ENCODE peak calls at places on chromosomes 2 and 18, in six cellular contexts. One of them, this sample, is unnamed.

GRCh38 chr2:25473758-25474335 is 132.1 kb upstream of the DNMT3A start:
- DNase-seq in WTC11: no peak
- DNase-seq in brain microvascular endothelial cell: no peak
- DNase-seq in B cell: no peak
- DNase-seq in type B pancreatic cell: no peak
- DNase-seq in HCT116: no peak
- DNase-seq in this sample: no peak

GRCh38 chr2:40049782-40050181 is 270.7 kb upstream of the THUMPD2 start:
- DNase-seq in WTC11: no peak
- DNase-seq in brain microvascular endothelial cell: no peak
- DNase-seq in B cell: no peak
- DNase-seq in type B pancreatic cell: no peak
- DNase-seq in HCT116: no peak
- DNase-seq in this sample: no peak

GRCh38 chr2:142867161-142867560 is 10.3 kb upstream of the KYNU start:
- DNase-seq in WTC11: no peak
- DNase-seq in brain microvascular endothelial cell: no peak
- DNase-seq in B cell: no peak
- DNase-seq in type B pancreatic cell: no peak
- DNase-seq in HCT116: no peak
- DNase-seq in this sample: no peak

GRCh38 chr2:82913566-82913965 is 1545.5 kb downstream of the SUCLG1 start:
- DNase-seq in WTC11: no peak
- DNase-seq in brain microvascular endothelial cell: no peak
- DNase-seq in B cell: no peak
- DNase-seq in type B pancreatic cell: no peak
- DNase-seq in HCT116: no peak
- DNase-seq in this sample: no peak

GRCh38 chr2:37364351-37364750 is 19.9 kb downstream of the QPCT start:
- DNase-seq in WTC11: no peak
- DNase-seq in brain microvascular endothelial cell: no peak
- DNase-seq in B cell: no peak
- DNase-seq in type B pancreatic cell: no peak
- DNase-seq in HCT116: no peak
- DNase-seq in this sample: no peak

GRCh38 chr18:11470941-11471340 is 138.5 kb upstream of the SLC35G4 start:
- DNase-seq in WTC11: no peak
- DNase-seq in brain microvascular endothelial cell: no peak
- DNase-seq in B cell: no peak
- DNase-seq in type B pancreatic cell: no peak
- DNase-seq in HCT116: no peak
- DNase-seq in this sample: no peak

GRCh38 chr18:49884959-49885358 is 71.6 kb upstream of the ACAA2 start:
- DNase-seq in WTC11: no peak
- DNase-seq in brain microvascular endothelial cell: no peak
- DNase-seq in B cell: no peak
- DNase-seq in type B pancreatic cell: no peak
- DNase-seq in HCT116: no peak
- DNase-seq in this sample: no peak

GRCh38 chr2:173441222-173441621 is 86.5 kb downstream of the CDCA7 start:
- DNase-seq in WTC11: no peak
- DNase-seq in brain microvascular endothelial cell: peak; percentile 3
- DNase-seq in B cell: no peak
- DNase-seq in type B pancreatic cell: no peak
- DNase-seq in HCT116: no peak
- DNase-seq in this sample: no peak

GRCh38 chr2:3728104-3729054 is 25.0 kb downstream of the DCDC2C start:
- DNase-seq in WTC11: no peak
- DNase-seq in brain microvascular endothelial cell: peak; percentile 32
- DNase-seq in B cell: no peak
- DNase-seq in type B pancreatic cell: no peak
- DNase-seq in HCT116: peak; percentile 33
- DNase-seq in this sample: peak; percentile 62

GRCh38 chr2:30527859-30528258 is 80.8 kb downstream of the LCLAT1 start:
- DNase-seq in WTC11: no peak
- DNase-seq in brain microvascular endothelial cell: no peak
- DNase-seq in B cell: no peak
- DNase-seq in type B pancreatic cell: no peak
- DNase-seq in HCT116: no peak
- DNase-seq in this sample: no peak

GRCh38 chr2:181779288-181779871 is 99.1 kb upstream of the NEUROD1 start:
- DNase-seq in WTC11: no peak
- DNase-seq in brain microvascular endothelial cell: no peak
- DNase-seq in B cell: no peak
- DNase-seq in type B pancreatic cell: no peak
- DNase-seq in HCT116: no peak
- DNase-seq in this sample: no peak

GRCh38 chr18:22539045-22539444 is 121.3 kb upstream of the CTAGE1 start:
- DNase-seq in WTC11: no peak
- DNase-seq in brain microvascular endothelial cell: no peak
- DNase-seq in B cell: no peak
- DNase-seq in type B pancreatic cell: no peak
- DNase-seq in HCT116: no peak
- DNase-seq in this sample: no peak

GRCh38 chr2:218395456-218395825 is 4.2 kb upstream of the CTDSP1 start:
- DNase-seq in WTC11: no peak
- DNase-seq in brain microvascular endothelial cell: no peak
- DNase-seq in B cell: no peak
- DNase-seq in type B pancreatic cell: no peak
- DNase-seq in HCT116: peak; percentile 28
- DNase-seq in this sample: no peak

GRCh38 chr2:27712547-27712946 is 48.9 kb downstream of the SLC4A1AP start:
- DNase-seq in WTC11: no peak
- DNase-seq in brain microvascular endothelial cell: no peak
- DNase-seq in B cell: no peak
- DNase-seq in type B pancreatic cell: no peak
- DNase-seq in HCT116: no peak
- DNase-seq in this sample: no peak

GRCh38 chr2:38074775-38075435 is 1.0 kb downstream of the CYP1B1 start:
- DNase-seq in WTC11: peak; percentile 55
- DNase-seq in brain microvascular endothelial cell: no peak
- DNase-seq in B cell: peak; percentile 28
- DNase-seq in type B pancreatic cell: peak; percentile 76
- DNase-seq in HCT116: no peak
- DNase-seq in this sample: peak; percentile 39

GRCh38 chr2:96485751-96486643 is 19.2 kb downstream of the NEURL3 start:
- DNase-seq in WTC11: peak; percentile 47
- DNase-seq in brain microvascular endothelial cell: peak; percentile 81
- DNase-seq in B cell: peak; percentile 71
- DNase-seq in type B pancreatic cell: no peak
- DNase-seq in HCT116: no peak
- DNase-seq in this sample: peak; percentile 85

GRCh38 chr2:157894694-157895450 is 18.7 kb upstream of the ACVR1 start:
- DNase-seq in WTC11: no peak
- DNase-seq in brain microvascular endothelial cell: peak; percentile 20
- DNase-seq in B cell: no peak
- DNase-seq in type B pancreatic cell: no peak
- DNase-seq in HCT116: no peak
- DNase-seq in this sample: no peak

GRCh38 chr18:63697261-63697660 is 5.5 kb upstream of the SERPINB11 start:
- DNase-seq in WTC11: no peak
- DNase-seq in brain microvascular endothelial cell: no peak
- DNase-seq in B cell: no peak
- DNase-seq in type B pancreatic cell: no peak
- DNase-seq in HCT116: no peak
- DNase-seq in this sample: no peak

GRCh38 chr18:79789901-79790885 is 7.5 kb upstream of the KCNG2 start:
- DNase-seq in WTC11: no peak
- DNase-seq in brain microvascular endothelial cell: no peak
- DNase-seq in B cell: no peak
- DNase-seq in type B pancreatic cell: peak; percentile 70
- DNase-seq in HCT116: no peak
- DNase-seq in this sample: no peak

GRCh38 chr18:10318686-10318960 is 135.8 kb upstream of the APCDD1 start:
- DNase-seq in WTC11: no peak
- DNase-seq in brain microvascular endothelial cell: no peak
- DNase-seq in B cell: no peak
- DNase-seq in type B pancreatic cell: no peak
- DNase-seq in HCT116: no peak
- DNase-seq in this sample: no peak

GRCh38 chr2:223674998-223675609 is 72.9 kb upstream of the SCG2 start:
- DNase-seq in WTC11: no peak
- DNase-seq in brain microvascular endothelial cell: peak; percentile 56
- DNase-seq in B cell: no peak
- DNase-seq in type B pancreatic cell: no peak
- DNase-seq in HCT116: peak; percentile 54
- DNase-seq in this sample: no peak

GRCh38 chr2:16270441-16270840 is 330.1 kb downstream of the MYCN start:
- DNase-seq in WTC11: no peak
- DNase-seq in brain microvascular endothelial cell: no peak
- DNase-seq in B cell: no peak
- DNase-seq in type B pancreatic cell: no peak
- DNase-seq in HCT116: no peak
- DNase-seq in this sample: no peak

GRCh38 chr2:173196080-173196479 is 120.4 kb downstream of the MAP3K20 start:
- DNase-seq in WTC11: peak; percentile 69
- DNase-seq in brain microvascular endothelial cell: no peak
- DNase-seq in B cell: no peak
- DNase-seq in type B pancreatic cell: no peak
- DNase-seq in HCT116: no peak
- DNase-seq in this sample: no peak

GRCh38 chr2:33727361-33728032 is 128.4 kb upstream of the FAM98A start:
- DNase-seq in WTC11: no peak
- DNase-seq in brain microvascular endothelial cell: no peak
- DNase-seq in B cell: no peak
- DNase-seq in type B pancreatic cell: no peak
- DNase-seq in HCT116: no peak
- DNase-seq in this sample: no peak

GRCh38 chr2:230877131-230877736 is 12.5 kb downstream of the ITM2C start:
- DNase-seq in WTC11: peak; percentile 5
- DNase-seq in brain microvascular endothelial cell: no peak
- DNase-seq in B cell: no peak
- DNase-seq in type B pancreatic cell: no peak
- DNase-seq in HCT116: no peak
- DNase-seq in this sample: no peak

GRCh38 chr2:114797942-114798341 is 355.5 kb downstream of the DPP10 start:
- DNase-seq in WTC11: no peak
- DNase-seq in brain microvascular endothelial cell: no peak
- DNase-seq in B cell: no peak
- DNase-seq in type B pancreatic cell: no peak
- DNase-seq in HCT116: no peak
- DNase-seq in this sample: no peak

GRCh38 chr2:119283873-119284331 is 60.3 kb downstream of the STEAP3 start:
- DNase-seq in WTC11: no peak
- DNase-seq in brain microvascular endothelial cell: peak; percentile 45
- DNase-seq in B cell: no peak
- DNase-seq in type B pancreatic cell: no peak
- DNase-seq in HCT116: no peak
- DNase-seq in this sample: no peak

GRCh38 chr2:96153991-96154431 is 8.8 kb upstream of the DUSP2 start:
- DNase-seq in WTC11: no peak
- DNase-seq in brain microvascular endothelial cell: no peak
- DNase-seq in B cell: peak; percentile 2
- DNase-seq in type B pancreatic cell: peak; percentile 60
- DNase-seq in HCT116: no peak
- DNase-seq in this sample: no peak

GRCh38 chr2:231929961-231930600 is 3.9 kb upstream of the NPPC start:
- DNase-seq in WTC11: peak; percentile 86
- DNase-seq in brain microvascular endothelial cell: no peak
- DNase-seq in B cell: no peak
- DNase-seq in type B pancreatic cell: peak; percentile 66
- DNase-seq in HCT116: no peak
- DNase-seq in this sample: peak; percentile 58
- TF ChIP-seq CTCF in WTC11: peak; percentile 70
- TF ChIP-seq CTCF in brain microvascular endothelial cell: peak; percentile 64
- TF ChIP-seq CTCF in B cell: peak; percentile 18
- TF ChIP-seq CTCF in type B pancreatic cell: peak; percentile 63
- TF ChIP-seq CTCF in HCT116: peak; percentile 83
- TF ChIP-seq CTCF in this sample: peak; percentile 61

DNA sequence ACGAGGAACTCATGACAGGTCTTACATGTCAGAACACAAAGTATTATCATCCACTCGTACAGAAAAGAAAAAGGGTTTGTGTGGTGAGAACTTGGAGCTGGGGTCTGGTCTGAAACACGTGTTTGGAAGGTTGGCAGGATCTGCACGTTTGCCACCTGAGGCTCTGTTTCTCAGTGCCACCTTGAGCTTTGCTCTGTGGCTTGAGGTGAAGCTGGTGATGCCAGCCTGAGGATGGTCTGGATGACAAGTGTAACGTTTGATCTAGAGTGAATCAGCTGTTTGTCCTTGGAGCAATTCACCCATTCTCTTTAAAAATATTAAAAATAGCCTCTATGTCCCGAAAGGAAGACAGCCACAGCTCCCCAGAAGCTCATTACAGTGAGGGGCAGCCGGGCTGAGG is 45.4 kb upstream of the KLF11 start:
- DNase-seq in WTC11: no peak
- DNase-seq in brain microvascular endothelial cell: no peak
- DNase-seq in B cell: no peak
- DNase-seq in type B pancreatic cell: no peak
- DNase-seq in HCT116: no peak
- DNase-seq in this sample: no peak
- TF ChIP-seq CTCF in WTC11: no peak
- TF ChIP-seq CTCF in brain microvascular endothelial cell: no peak
- TF ChIP-seq CTCF in B cell: no peak
- TF ChIP-seq CTCF in type B pancreatic cell: no peak
- TF ChIP-seq CTCF in HCT116: no peak
- TF ChIP-seq CTCF in this sample: no peak

GRCh38 chr2:21371499-21372003 is 247.8 kb downstream of the TDRD15 start:
- DNase-seq in WTC11: no peak
- DNase-seq in brain microvascular endothelial cell: no peak
- DNase-seq in B cell: no peak
- DNase-seq in type B pancreatic cell: no peak
- DNase-seq in HCT116: no peak
- DNase-seq in this sample: no peak

GRCh38 chr2:21367421-21367820 is 243.7 kb downstream of the TDRD15 start:
- DNase-seq in WTC11: no peak
- DNase-seq in brain microvascular endothelial cell: peak; percentile 0
- DNase-seq in B cell: no peak
- DNase-seq in type B pancreatic cell: no peak
- DNase-seq in HCT116: no peak
- DNase-seq in this sample: no peak

GRCh38 chr2:21369787-21370186 is 246.0 kb downstream of the TDRD15 start:
- DNase-seq in WTC11: no peak
- DNase-seq in brain microvascular endothelial cell: no peak
- DNase-seq in B cell: no peak
- DNase-seq in type B pancreatic cell: no peak
- DNase-seq in HCT116: no peak
- DNase-seq in this sample: no peak

GRCh38 chr2:21372654-21373053 is 248.9 kb downstream of the TDRD15 start:
- DNase-seq in WTC11: peak; percentile 51
- DNase-seq in brain microvascular endothelial cell: no peak
- DNase-seq in B cell: no peak
- DNase-seq in type B pancreatic cell: no peak
- DNase-seq in HCT116: no peak
- DNase-seq in this sample: no peak
- TF ChIP-seq CTCF in WTC11: peak; percentile 39
- TF ChIP-seq CTCF in brain microvascular endothelial cell: peak; percentile 31
- TF ChIP-seq CTCF in B cell: no peak
- TF ChIP-seq CTCF in type B pancreatic cell: peak; percentile 68
- TF ChIP-seq CTCF in HCT116: peak; percentile 49
- TF ChIP-seq CTCF in this sample: peak; percentile 48

DNA sequence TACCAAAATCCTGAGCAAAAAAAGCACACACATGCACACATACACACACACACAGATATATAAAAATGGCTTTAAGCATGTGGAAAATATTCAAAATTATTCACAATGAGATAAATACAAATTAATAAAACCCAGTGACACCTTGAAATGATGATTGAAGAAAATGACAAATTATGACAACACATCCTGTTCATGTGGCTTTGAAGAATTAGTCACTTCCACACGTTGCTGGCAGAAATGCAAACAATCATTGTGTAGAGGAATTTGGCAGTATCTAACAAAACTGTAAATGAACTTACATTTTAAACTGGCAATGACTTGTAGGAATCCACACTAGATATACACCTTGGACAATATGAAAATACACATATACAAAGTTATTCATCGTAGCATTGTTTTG is 95.8 kb upstream of the RGPD4 start:
- DNase-seq in WTC11: no peak
- DNase-seq in brain microvascular endothelial cell: no peak
- DNase-seq in B cell: no peak
- DNase-seq in type B pancreatic cell: no peak
- DNase-seq in HCT116: no peak
- DNase-seq in this sample: no peak
- TF ChIP-seq CTCF in WTC11: no peak
- TF ChIP-seq CTCF in brain microvascular endothelial cell: no peak
- TF ChIP-seq CTCF in B cell: no peak
- TF ChIP-seq CTCF in type B pancreatic cell: no peak
- TF ChIP-seq CTCF in HCT116: no peak
- TF ChIP-seq CTCF in this sample: no peak